ENCODE peak calls at places on chromosome 1, in seven cellular contexts. One of them, this sample, is unnamed.

GRCh38 chr1:3113741-3114056 is 44.7 kb downstream of the PRDM16 start:
- DNase-seq in BE2C: no peak
- DNase-seq in mesendoderm: no peak
- DNase-seq in uterus: no peak
- DNase-seq in thoracic aorta: no peak
- DNase-seq in right lobe of liver: no peak
- DNase-seq in effector memory CD4-positive, alpha-beta T cell: no peak
- DNase-seq in this sample: no peak

GRCh38 chr1:186763107-186763506 is 65.6 kb upstream of the PLA2G4A start:
- DNase-seq in BE2C: no peak
- DNase-seq in mesendoderm: peak; percentile 16
- DNase-seq in uterus: no peak
- DNase-seq in thoracic aorta: no peak
- DNase-seq in right lobe of liver: no peak
- DNase-seq in effector memory CD4-positive, alpha-beta T cell: no peak
- DNase-seq in this sample: no peak

GRCh38 chr1:46532095-46532494 is 19.4 kb downstream of the KNCN start:
- DNase-seq in BE2C: no peak
- DNase-seq in mesendoderm: no peak
- DNase-seq in uterus: no peak
- DNase-seq in thoracic aorta: no peak
- DNase-seq in right lobe of liver: no peak
- DNase-seq in effector memory CD4-positive, alpha-beta T cell: no peak
- DNase-seq in this sample: no peak

GRCh38 chr1:228335406-228336307 is 71.0 kb downstream of the TRIM11 start:
- DNase-seq in BE2C: no peak
- DNase-seq in mesendoderm: no peak
- DNase-seq in uterus: no peak
- DNase-seq in thoracic aorta: no peak
- DNase-seq in right lobe of liver: peak; percentile 12
- DNase-seq in effector memory CD4-positive, alpha-beta T cell: no peak
- DNase-seq in this sample: peak; percentile 22

GRCh38 chr1:47655521-47656300 is 217.9 kb downstream of the FOXD2 start:
- DNase-seq in BE2C: no peak
- DNase-seq in mesendoderm: no peak
- DNase-seq in uterus: no peak
- DNase-seq in thoracic aorta: no peak
- DNase-seq in right lobe of liver: no peak
- DNase-seq in effector memory CD4-positive, alpha-beta T cell: no peak
- DNase-seq in this sample: no peak

GRCh38 chr1:200329208-200329882 is 80.5 kb downstream of the ZNF281 start:
- DNase-seq in BE2C: no peak
- DNase-seq in mesendoderm: no peak
- DNase-seq in uterus: no peak
- DNase-seq in thoracic aorta: no peak
- DNase-seq in right lobe of liver: no peak
- DNase-seq in effector memory CD4-positive, alpha-beta T cell: no peak
- DNase-seq in this sample: no peak

GRCh38 chr1:232627171-232627570 is 2.8 kb downstream of the SIPA1L2 start:
- DNase-seq in BE2C: no peak
- DNase-seq in mesendoderm: no peak
- DNase-seq in uterus: no peak
- DNase-seq in thoracic aorta: no peak
- DNase-seq in right lobe of liver: no peak
- DNase-seq in effector memory CD4-positive, alpha-beta T cell: no peak
- DNase-seq in this sample: no peak

GRCh38 chr1:68229927-68230812 is 2.2 kb downstream of the WLS start:
- DNase-seq in BE2C: peak; percentile 9
- DNase-seq in mesendoderm: peak; percentile 59
- DNase-seq in uterus: no peak
- DNase-seq in thoracic aorta: no peak
- DNase-seq in right lobe of liver: no peak
- DNase-seq in effector memory CD4-positive, alpha-beta T cell: no peak
- DNase-seq in this sample: no peak

GRCh38 chr1:214002060-214002459 is 14.3 kb downstream of the PROX1 start:
- DNase-seq in BE2C: no peak
- DNase-seq in mesendoderm: no peak
- DNase-seq in uterus: no peak
- DNase-seq in thoracic aorta: no peak
- DNase-seq in right lobe of liver: no peak
- DNase-seq in effector memory CD4-positive, alpha-beta T cell: no peak
- DNase-seq in this sample: no peak

GRCh38 chr1:201307760-201308499 is 24.6 kb downstream of the PKP1 start:
- DNase-seq in BE2C: no peak
- DNase-seq in mesendoderm: peak; percentile 65
- DNase-seq in uterus: no peak
- DNase-seq in thoracic aorta: no peak
- DNase-seq in right lobe of liver: no peak
- DNase-seq in effector memory CD4-positive, alpha-beta T cell: no peak
- DNase-seq in this sample: no peak

GRCh38 chr1:24895511-24895910 is 34.6 kb downstream of the RUNX3 start:
- DNase-seq in BE2C: no peak
- DNase-seq in mesendoderm: no peak
- DNase-seq in uterus: no peak
- DNase-seq in thoracic aorta: no peak
- DNase-seq in right lobe of liver: peak; percentile 2
- DNase-seq in effector memory CD4-positive, alpha-beta T cell: no peak
- DNase-seq in this sample: no peak

GRCh38 chr1:157252473-157252872 is 114.3 kb upstream of the ETV3 start:
- DNase-seq in BE2C: no peak
- DNase-seq in mesendoderm: no peak
- DNase-seq in uterus: no peak
- DNase-seq in thoracic aorta: no peak
- DNase-seq in right lobe of liver: no peak
- DNase-seq in effector memory CD4-positive, alpha-beta T cell: no peak
- DNase-seq in this sample: no peak

GRCh38 chr1:178241057-178241456 is 147.2 kb downstream of the RASAL2 start:
- DNase-seq in BE2C: no peak
- DNase-seq in mesendoderm: no peak
- DNase-seq in uterus: no peak
- DNase-seq in thoracic aorta: no peak
- DNase-seq in right lobe of liver: no peak
- DNase-seq in effector memory CD4-positive, alpha-beta T cell: no peak
- DNase-seq in this sample: no peak

GRCh38 chr1:36170643-36171412 is 14.9 kb downstream of the MAP7D1 start:
- DNase-seq in BE2C: no peak
- DNase-seq in mesendoderm: no peak
- DNase-seq in uterus: no peak
- DNase-seq in thoracic aorta: no peak
- DNase-seq in right lobe of liver: no peak
- DNase-seq in effector memory CD4-positive, alpha-beta T cell: no peak
- DNase-seq in this sample: no peak

GRCh38 chr1:93574991-93575390 is 106.6 kb downstream of the BCAR3 start:
- DNase-seq in BE2C: no peak
- DNase-seq in mesendoderm: no peak
- DNase-seq in uterus: no peak
- DNase-seq in thoracic aorta: no peak
- DNase-seq in right lobe of liver: no peak
- DNase-seq in effector memory CD4-positive, alpha-beta T cell: no peak
- DNase-seq in this sample: no peak

GRCh38 chr1:152044386-152044785 is 7.6 kb upstream of the S100A11 start:
- DNase-seq in BE2C: no peak
- DNase-seq in mesendoderm: no peak
- DNase-seq in uterus: no peak
- DNase-seq in thoracic aorta: no peak
- DNase-seq in right lobe of liver: no peak
- DNase-seq in effector memory CD4-positive, alpha-beta T cell: no peak
- DNase-seq in this sample: no peak

GRCh38 chr1:152244576-152244975 is 20.6 kb upstream of the HRNR start:
- DNase-seq in BE2C: no peak
- DNase-seq in mesendoderm: no peak
- DNase-seq in uterus: no peak
- DNase-seq in thoracic aorta: no peak
- DNase-seq in right lobe of liver: no peak
- DNase-seq in effector memory CD4-positive, alpha-beta T cell: no peak
- DNase-seq in this sample: no peak

GRCh38 chr1:187794561-187794960 is 965.8 kb downstream of the PLA2G4A start:
- DNase-seq in BE2C: no peak
- DNase-seq in mesendoderm: no peak
- DNase-seq in uterus: no peak
- DNase-seq in thoracic aorta: no peak
- DNase-seq in right lobe of liver: no peak
- DNase-seq in effector memory CD4-positive, alpha-beta T cell: no peak
- DNase-seq in this sample: no peak

GRCh38 chr1:157782946-157783345 is 6.0 kb upstream of the FCRL2 start:
- DNase-seq in BE2C: no peak
- DNase-seq in mesendoderm: no peak
- DNase-seq in uterus: no peak
- DNase-seq in thoracic aorta: no peak
- DNase-seq in right lobe of liver: no peak
- DNase-seq in effector memory CD4-positive, alpha-beta T cell: no peak
- DNase-seq in this sample: no peak

DNA sequence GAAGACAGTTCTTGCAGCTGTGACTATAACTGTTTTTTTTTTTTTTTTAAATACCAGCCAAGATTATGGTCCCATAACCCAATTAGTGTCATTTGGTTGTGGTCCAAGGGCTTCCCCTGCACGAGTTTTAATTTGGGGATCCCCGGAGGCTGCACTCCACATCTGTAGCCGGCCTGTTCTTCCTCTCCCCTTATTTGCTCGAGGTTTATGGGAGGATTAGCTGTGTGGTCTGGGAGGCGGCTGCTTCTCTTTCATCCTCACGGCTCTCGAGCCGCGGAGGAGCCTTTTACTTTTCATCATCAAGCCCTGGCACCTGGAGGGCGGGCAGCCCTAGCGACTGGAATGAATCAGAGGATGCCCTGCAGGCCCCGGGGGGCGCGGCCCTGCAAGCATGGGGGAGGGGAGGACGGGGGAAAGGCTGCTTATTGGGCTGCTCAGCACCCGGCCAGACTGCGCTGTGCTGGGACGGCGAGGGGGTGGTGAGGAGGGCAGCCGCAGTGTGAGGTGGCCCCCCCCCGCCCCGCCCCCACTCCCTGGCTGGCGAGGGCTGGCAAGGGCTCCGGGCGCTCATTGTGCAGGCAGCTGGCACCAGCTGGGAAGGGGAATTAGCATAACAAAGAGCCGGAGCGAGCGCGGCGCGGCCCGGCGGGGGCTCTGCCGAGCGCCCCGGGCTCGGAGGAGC is 18.5 kb downstream of the SERTAD4 start:
- DNase-seq in BE2C: peak; percentile 87
- DNase-seq in mesendoderm: peak; percentile 94
- DNase-seq in uterus: peak; percentile 45
- DNase-seq in thoracic aorta: no peak
- DNase-seq in right lobe of liver: no peak
- DNase-seq in effector memory CD4-positive, alpha-beta T cell: no peak
- DNase-seq in this sample: peak; percentile 62
- H3K4me3 ChIP-seq in BE2C: peak overlapping the region; percentile 69
- H3K4me3 ChIP-seq in mesendoderm: peak overlapping the region; percentile 39
- H3K4me3 ChIP-seq in uterus: peak overlapping the region; percentile 25
- H3K4me3 ChIP-seq in thoracic aorta: peak overlapping the region; percentile 80
- H3K4me3 ChIP-seq in right lobe of liver: peak overlapping the region; percentile 4
- H3K4me3 ChIP-seq in effector memory CD4-positive, alpha-beta T cell: peak overlapping the region; percentile 41
- H3K4me3 ChIP-seq in this sample: peak overlapping the region; percentile 58

GRCh38 chr1:78142731-78143130 is 97.0 kb downstream of the GIPC2 start:
- DNase-seq in BE2C: no peak
- DNase-seq in mesendoderm: no peak
- DNase-seq in uterus: no peak
- DNase-seq in thoracic aorta: no peak
- DNase-seq in right lobe of liver: no peak
- DNase-seq in effector memory CD4-positive, alpha-beta T cell: no peak
- DNase-seq in this sample: no peak

GRCh38 chr1:78145105-78145580 is 99.4 kb downstream of the GIPC2 start:
- DNase-seq in BE2C: peak; percentile 29
- DNase-seq in mesendoderm: peak; percentile 73
- DNase-seq in uterus: peak; percentile 48
- DNase-seq in thoracic aorta: no peak
- DNase-seq in right lobe of liver: peak; percentile 32
- DNase-seq in effector memory CD4-positive, alpha-beta T cell: peak; percentile 6
- DNase-seq in this sample: peak; percentile 47

GRCh38 chr1:78143673-78144072 is 97.9 kb downstream of the GIPC2 start:
- DNase-seq in BE2C: no peak
- DNase-seq in mesendoderm: no peak
- DNase-seq in uterus: no peak
- DNase-seq in thoracic aorta: no peak
- DNase-seq in right lobe of liver: no peak
- DNase-seq in effector memory CD4-positive, alpha-beta T cell: no peak
- DNase-seq in this sample: no peak

GRCh38 chr1:78141522-78142231 is 95.9 kb downstream of the GIPC2 start:
- DNase-seq in BE2C: no peak
- DNase-seq in mesendoderm: no peak
- DNase-seq in uterus: no peak
- DNase-seq in thoracic aorta: no peak
- DNase-seq in right lobe of liver: no peak
- DNase-seq in effector memory CD4-positive, alpha-beta T cell: no peak
- DNase-seq in this sample: no peak

GRCh38 chr1:78143152-78143551 is 97.4 kb downstream of the GIPC2 start:
- DNase-seq in BE2C: no peak
- DNase-seq in mesendoderm: no peak
- DNase-seq in uterus: no peak
- DNase-seq in thoracic aorta: no peak
- DNase-seq in right lobe of liver: no peak
- DNase-seq in effector memory CD4-positive, alpha-beta T cell: no peak
- DNase-seq in this sample: no peak
- H3K4me3 ChIP-seq in BE2C: no peak overlapping the region
- H3K4me3 ChIP-seq in mesendoderm: no peak overlapping the region
- H3K4me3 ChIP-seq in uterus: no peak overlapping the region
- H3K4me3 ChIP-seq in thoracic aorta: no peak overlapping the region
- H3K4me3 ChIP-seq in right lobe of liver: peak overlapping the region; percentile 52
- H3K4me3 ChIP-seq in effector memory CD4-positive, alpha-beta T cell: peak overlapping the region; percentile 41
- H3K4me3 ChIP-seq in this sample: peak overlapping the region; percentile 42

GRCh38 chr1:223733898-223734852 is 21.8 kb downstream of the CAPN2 start:
- DNase-seq in BE2C: no peak
- DNase-seq in mesendoderm: no peak
- DNase-seq in uterus: no peak
- DNase-seq in thoracic aorta: no peak
- DNase-seq in right lobe of liver: no peak
- DNase-seq in effector memory CD4-positive, alpha-beta T cell: no peak
- DNase-seq in this sample: peak; percentile 62

GRCh38 chr1:223732993-223733798 is 20.9 kb downstream of the CAPN2 start:
- DNase-seq in BE2C: peak; percentile 51
- DNase-seq in mesendoderm: no peak
- DNase-seq in uterus: no peak
- DNase-seq in thoracic aorta: no peak
- DNase-seq in right lobe of liver: no peak
- DNase-seq in effector memory CD4-positive, alpha-beta T cell: no peak
- DNase-seq in this sample: no peak

GRCh38 chr1:223729906-223730305 is 17.6 kb downstream of the CAPN2 start:
- DNase-seq in BE2C: no peak
- DNase-seq in mesendoderm: no peak
- DNase-seq in uterus: no peak
- DNase-seq in thoracic aorta: no peak
- DNase-seq in right lobe of liver: no peak
- DNase-seq in effector memory CD4-positive, alpha-beta T cell: no peak
- DNase-seq in this sample: no peak

GRCh38 chr1:223730471-223730870 is 18.1 kb downstream of the CAPN2 start:
- DNase-seq in BE2C: no peak
- DNase-seq in mesendoderm: no peak
- DNase-seq in uterus: no peak
- DNase-seq in thoracic aorta: no peak
- DNase-seq in right lobe of liver: no peak
- DNase-seq in effector memory CD4-positive, alpha-beta T cell: no peak
- DNase-seq in this sample: no peak

GRCh38 chr1:223731076-223731770 is 18.9 kb downstream of the CAPN2 start:
- DNase-seq in BE2C: peak; percentile 82
- DNase-seq in mesendoderm: no peak
- DNase-seq in uterus: peak; percentile 70
- DNase-seq in thoracic aorta: peak; percentile 62
- DNase-seq in right lobe of liver: peak; percentile 39
- DNase-seq in effector memory CD4-positive, alpha-beta T cell: no peak
- DNase-seq in this sample: peak; percentile 84
- H3K4me3 ChIP-seq in BE2C: no peak overlapping the region
- H3K4me3 ChIP-seq in mesendoderm: no peak overlapping the region
- H3K4me3 ChIP-seq in uterus: no peak overlapping the region
- H3K4me3 ChIP-seq in thoracic aorta: peak overlapping the region; percentile 28
- H3K4me3 ChIP-seq in right lobe of liver: no peak overlapping the region
- H3K4me3 ChIP-seq in effector memory CD4-positive, alpha-beta T cell: no peak overlapping the region
- H3K4me3 ChIP-seq in this sample: peak overlapping the region; percentile 10

GRCh38 chr1:1144122-1144842 is 28.4 kb upstream of the C1orf159 start:
- DNase-seq in BE2C: no peak
- DNase-seq in mesendoderm: no peak
- DNase-seq in uterus: no peak
- DNase-seq in thoracic aorta: no peak
- DNase-seq in right lobe of liver: no peak
- DNase-seq in effector memory CD4-positive, alpha-beta T cell: peak; percentile 46
- DNase-seq in this sample: peak; percentile 72
- H3K4me3 ChIP-seq in BE2C: no peak overlapping the region
- H3K4me3 ChIP-seq in mesendoderm: no peak overlapping the region
- H3K4me3 ChIP-seq in uterus: no peak overlapping the region
- H3K4me3 ChIP-seq in thoracic aorta: no peak overlapping the region
- H3K4me3 ChIP-seq in right lobe of liver: no peak overlapping the region
- H3K4me3 ChIP-seq in effector memory CD4-positive, alpha-beta T cell: peak overlapping the region; percentile 22
- H3K4me3 ChIP-seq in this sample: no peak overlapping the region